ENCODE peak calls at places on chromosomes 5 and 9, in six cellular contexts. M, V, K, O, F and S are unnamed samples. For H3K27me3 and H3K36me3, the result is how much of the 10 kb centered on the place peaks cover.

GRCh38 chr5:170382790-170383189 is 6.4 kb downstream of the KCNMB1 start:
- DNase-seq in M (no peak), F (no peak), V (no peak), O (no peak), K (no peak), S (peak)

GRCh38 chr9:105994970-105995369 is 300.6 kb downstream of the TMEM38B start:
- DNase-seq in V (no peak), F (no peak), K (peak), O (peak), M (peak), S (no peak)

GRCh38 chr9:95264954-95265615 is 52.4 kb downstream of the FANCC start:
- DNase-seq in M (peak), F (no peak), V (peak), K (no peak), O (peak), S (no peak)

GRCh38 chr5:121500262-121500792 is 351.4 kb upstream of the FTMT start:
- DNase-seq in M (no peak), O (no peak), F (no peak), K (no peak), V (no peak), S (no peak)

GRCh38 chr5:71891856-71892255 is 172.8 kb downstream of the CARTPT start:
- DNase-seq in V (peak), F (no peak), M (peak), K (peak), O (peak), S (no peak)

GRCh38 chr9:137807721-137808703 is 69.6 kb upstream of the CACNA1B start:
- DNase-seq in V (no peak), O (no peak), M (no peak), K (no peak), F (no peak), S (no peak)

GRCh38 chr9:98989036-98990000 is 45.6 kb downstream of the COL15A1 start:
- DNase-seq in F (no peak), V (peak), M (peak), O (peak), K (peak), S (peak)

GRCh38 chr5:1733369-1733768 is 66.3 kb downstream of the MRPL36 start:
- DNase-seq in V (no peak), K (no peak), O (no peak), F (no peak), M (no peak), S (peak)

GRCh38 chr5:151001436-151001835 is 19.0 kb upstream of the GPX3 start:
- DNase-seq in O (no peak), V (no peak), F (no peak), K (no peak), M (no peak), S (no peak)

GRCh38 chr5:78204241-78204640 is 90.3 kb downstream of the AP3B1 start:
- DNase-seq in F (no peak), K (no peak), M (no peak), O (no peak), V (no peak), S (no peak)

GRCh38 chr5:176561259-176561658 is 12.1 kb downstream of the CDHR2 start:
- DNase-seq in K (no peak), M (no peak), V (no peak), F (no peak), O (no peak), S (no peak)

GRCh38 chr5:176562189-176562588 is 13.0 kb downstream of the CDHR2 start:
- DNase-seq in K (no peak), F (no peak), V (no peak), O (no peak), M (no peak), S (peak)

GRCh38 chr5:176565760-176566288 is 16.7 kb downstream of the CDHR2 start:
- DNase-seq in K (no peak), O (no peak), M (no peak), V (no peak), F (no peak), S (no peak)

GRCh38 chr5:176560364-176560763 is 11.2 kb downstream of the CDHR2 start:
- DNase-seq in M (no peak), O (no peak), V (no peak), F (no peak), K (no peak), S (peak)

GRCh38 chr5:176564002-176564401 is 14.9 kb downstream of the CDHR2 start:
- DNase-seq in F (no peak), O (no peak), V (no peak), M (peak), K (no peak), S (no peak)
- H3K4me3 ChIP-seq in F (no peak), O (no peak), V (no peak), M (no peak), K (no peak), S (no peak)

GRCh38 chr5:115166744-115167393 is 2.8 kb downstream of the TRIM36 start:
- DNase-seq in V (no peak), O (no peak), K (no peak), M (no peak), F (no peak), S (no peak)

GRCh38 chr5:115170128-115170923 is 618 bp upstream of the TRIM36 start:
- DNase-seq in M (no peak), O (no peak), V (peak), K (no peak), F (no peak), S (peak)

GRCh38 chr5:115170924-115171510 is 1.3 kb upstream of the TRIM36 start:
- DNase-seq in M (no peak), O (no peak), K (no peak), V (no peak), F (no peak), S (no peak)

GRCh38 chr5:115169392-115170127 is at the start of gene TRIM36:
- DNase-seq in V (peak), F (peak), M (peak), K (peak), O (peak), S (peak)

GRCh38 chr5:115168829-115169391 is 798 bp downstream of the TRIM36 start:
- DNase-seq in V (peak), O (peak), M (no peak), F (no peak), K (peak), S (peak)
- H3K27me3 ChIP-seq in V (under half), O (under half), M (under half), F (under half), K (under half), S (under half)

GRCh38 chr5:176654856-176655255 is 7.6 kb downstream of the TSPAN17 start:
- DNase-seq in O (no peak), F (no peak), K (peak), M (peak), V (no peak), S (no peak)
- H3K36me3 ChIP-seq in O (under half), F (under half), K (under half), M (under half), V (under half), S (under half)

GRCh38 chr5:39422036-39422606 is 2.7 kb downstream of the DAB2 start:
- DNase-seq in K (peak), M (peak), O (peak), F (no peak), V (no peak), S (no peak)

GRCh38 chr5:39422886-39423285 is 1.9 kb downstream of the DAB2 start:
- DNase-seq in M (no peak), V (no peak), F (no peak), K (no peak), O (no peak), S (no peak)

GRCh38 chr5:39420482-39421145 is 4.2 kb downstream of the DAB2 start:
- DNase-seq in K (no peak), M (no peak), O (peak), V (peak), F (no peak), S (no peak)

GRCh38 chr5:39424751-39425524 is at the start of gene DAB2:
- DNase-seq in O (peak), F (peak), V (peak), M (peak), K (peak), S (peak)

DNA sequence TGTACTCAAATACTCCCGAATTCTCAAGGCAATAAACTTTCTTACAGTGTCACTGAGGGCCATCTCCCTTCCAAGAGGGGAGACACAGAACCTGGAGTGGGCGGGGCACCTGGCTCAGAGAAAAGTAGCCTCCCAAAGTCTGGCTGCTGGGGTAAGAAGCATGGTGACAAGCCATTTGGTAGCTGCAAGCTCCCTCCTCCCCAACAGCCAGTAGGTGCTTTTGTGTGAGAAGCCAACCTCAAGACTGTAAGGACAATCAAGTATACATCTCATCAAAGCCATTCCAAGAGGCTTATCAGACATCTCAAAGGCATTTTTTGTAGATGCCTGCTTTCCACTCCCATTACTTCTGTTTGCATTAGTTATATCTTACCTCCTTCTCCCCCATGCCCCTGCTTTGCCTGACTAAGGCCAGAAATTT is 1.4 kb downstream of the DAB2 start:
- DNase-seq in M (no peak), O (peak), F (no peak), K (peak), V (peak), S (no peak)
- H3K4me3 ChIP-seq in M (no peak), O (peak), F (no peak), K (peak), V (peak), S (no peak)

GRCh38 chr9:131280660-131281059 is 4.3 kb upstream of the FAM78A start:
- DNase-seq in M (no peak), V (no peak), K (no peak), O (no peak), F (no peak), S (no peak)
- H3K27me3 ChIP-seq in M (under half), V (under half), K (under half), O (under half), F (under half), S (under half)

GRCh38 chr9:136385015-136385414 is 11.5 kb upstream of the CARD9 start:
- DNase-seq in F (peak), O (no peak), M (no peak), K (no peak), V (no peak), S (no peak)
- H3K36me3 ChIP-seq in F (under half), O (under half), M (under half), K (under half), V (half or more), S (under half)

GRCh38 chr5:139763584-139764249 is 31.9 kb upstream of the PSD2 start:
- DNase-seq in O (no peak), V (no peak), M (no peak), K (no peak), F (no peak), S (peak)
- H3K4me3 ChIP-seq in O (no peak), V (no peak), M (no peak), K (no peak), F (no peak), S (no peak)